ENCODE peak calls at places on chromosomes 4 and X, in six cellular contexts. One of them, this sample, is unnamed.

GRCh38 chrX:131675596-131676194 is 131.8 kb downstream of the OR13H1 start:
- DNase-seq in GM23338: peak; percentile 56
- DNase-seq in HCT116: peak; percentile 7
- DNase-seq in SK-N-SH: peak; percentile 35
- DNase-seq in K562: peak; percentile 41
- DNase-seq in HepG2: peak; percentile 8
- DNase-seq in this sample: peak; percentile 27

GRCh38 chrX:103398321-103398937 is 22.1 kb downstream of the BEX3 start:
- DNase-seq in GM23338: no peak
- DNase-seq in HCT116: peak; percentile 37
- DNase-seq in SK-N-SH: no peak
- DNase-seq in K562: peak; percentile 15
- DNase-seq in HepG2: peak; percentile 34
- DNase-seq in this sample: no peak

GRCh38 chr4:181760560-181760959 is 482.6 kb upstream of the TENM3 start:
- DNase-seq in GM23338: no peak
- DNase-seq in HCT116: no peak
- DNase-seq in SK-N-SH: no peak
- DNase-seq in K562: no peak
- DNase-seq in HepG2: no peak
- DNase-seq in this sample: no peak

GRCh38 chr4:83074086-83074704 is 39.2 kb downstream of the COPS4 start:
- DNase-seq in GM23338: peak; percentile 89
- DNase-seq in HCT116: peak; percentile 65
- DNase-seq in SK-N-SH: peak; percentile 56
- DNase-seq in K562: peak; percentile 40
- DNase-seq in HepG2: peak; percentile 75
- DNase-seq in this sample: peak; percentile 35

GRCh38 chr4:187017156-187017555 is 293.5 kb upstream of the FAT1 start:
- DNase-seq in GM23338: peak; percentile 45
- DNase-seq in HCT116: no peak
- DNase-seq in SK-N-SH: no peak
- DNase-seq in K562: no peak
- DNase-seq in HepG2: no peak
- DNase-seq in this sample: no peak

GRCh38 chr4:76611611-76612010 is 176.6 kb downstream of the SHROOM3 start:
- DNase-seq in GM23338: no peak
- DNase-seq in HCT116: no peak
- DNase-seq in SK-N-SH: no peak
- DNase-seq in K562: no peak
- DNase-seq in HepG2: no peak
- DNase-seq in this sample: no peak

GRCh38 chr4:23889814-23890269 is at the start of gene PPARGC1A:
- DNase-seq in GM23338: peak; percentile 27
- DNase-seq in HCT116: no peak
- DNase-seq in SK-N-SH: peak; percentile 11
- DNase-seq in K562: peak; percentile 10
- DNase-seq in HepG2: peak; percentile 80
- DNase-seq in this sample: no peak

GRCh38 chr4:7197910-7198309 is 5.6 kb downstream of the SORCS2 start:
- DNase-seq in GM23338: no peak
- DNase-seq in HCT116: no peak
- DNase-seq in SK-N-SH: peak; percentile 69
- DNase-seq in K562: no peak
- DNase-seq in HepG2: no peak
- DNase-seq in this sample: no peak

GRCh38 chr4:95362906-95363578 is 185.7 kb downstream of the UNC5C start:
- DNase-seq in GM23338: peak; percentile 79
- DNase-seq in HCT116: peak; percentile 32
- DNase-seq in SK-N-SH: peak; percentile 48
- DNase-seq in K562: peak; percentile 11
- DNase-seq in HepG2: peak; percentile 14
- DNase-seq in this sample: no peak

GRCh38 chrX:31633349-31633748 is 561.5 kb upstream of the FTHL17 start:
- DNase-seq in GM23338: no peak
- DNase-seq in HCT116: no peak
- DNase-seq in SK-N-SH: no peak
- DNase-seq in K562: no peak
- DNase-seq in HepG2: no peak
- DNase-seq in this sample: no peak

GRCh38 chrX:154411981-154412340 is 622 bp downstream of the TAFAZZIN start:
- DNase-seq in GM23338: peak; percentile 77
- DNase-seq in HCT116: no peak
- DNase-seq in SK-N-SH: peak; percentile 81
- DNase-seq in K562: peak; percentile 70
- DNase-seq in HepG2: peak; percentile 45
- DNase-seq in this sample: no peak

GRCh38 chr4:849478-850175 is 23.7 kb upstream of the CPLX1 start:
- DNase-seq in GM23338: no peak
- DNase-seq in HCT116: no peak
- DNase-seq in SK-N-SH: peak; percentile 24
- DNase-seq in K562: no peak
- DNase-seq in HepG2: no peak
- DNase-seq in this sample: no peak

GRCh38 chrX:29066516-29066915 is 479.3 kb downstream of the IL1RAPL1 start:
- DNase-seq in GM23338: no peak
- DNase-seq in HCT116: no peak
- DNase-seq in SK-N-SH: no peak
- DNase-seq in K562: no peak
- DNase-seq in HepG2: no peak
- DNase-seq in this sample: no peak

GRCh38 chr4:150495550-150495949 is 86.4 kb upstream of the MAB21L2 start:
- DNase-seq in GM23338: no peak
- DNase-seq in HCT116: no peak
- DNase-seq in SK-N-SH: no peak
- DNase-seq in K562: no peak
- DNase-seq in HepG2: no peak
- DNase-seq in this sample: no peak

GRCh38 chrX:554271-554670 is 76.3 kb upstream of the SHOX start:
- DNase-seq in GM23338: no peak
- DNase-seq in HCT116: no peak
- DNase-seq in SK-N-SH: no peak
- DNase-seq in K562: no peak
- DNase-seq in HepG2: no peak
- DNase-seq in this sample: no peak

GRCh38 chr4:86481429-86481828 is 112.7 kb upstream of the PTPN13 start:
- DNase-seq in GM23338: peak; percentile 34
- DNase-seq in HCT116: no peak
- DNase-seq in SK-N-SH: no peak
- DNase-seq in K562: no peak
- DNase-seq in HepG2: no peak
- DNase-seq in this sample: no peak

GRCh38 chrX:128714425-128714824 is 662.2 kb upstream of the ACTRT1 start:
- DNase-seq in GM23338: no peak
- DNase-seq in HCT116: no peak
- DNase-seq in SK-N-SH: no peak
- DNase-seq in K562: no peak
- DNase-seq in HepG2: no peak
- DNase-seq in this sample: no peak

GRCh38 chrX:73922856-73923429 is 359.9 kb downstream of the CHIC1 start:
- DNase-seq in GM23338: no peak
- DNase-seq in HCT116: no peak
- DNase-seq in SK-N-SH: no peak
- DNase-seq in K562: no peak
- DNase-seq in HepG2: no peak
- DNase-seq in this sample: no peak

GRCh38 chrX:119757646-119757978 is 776 bp upstream of the SOWAHD start:
- DNase-seq in GM23338: peak; percentile 52
- DNase-seq in HCT116: no peak
- DNase-seq in SK-N-SH: no peak
- DNase-seq in K562: no peak
- DNase-seq in HepG2: no peak
- DNase-seq in this sample: no peak

GRCh38 chr4:124478518-124478917 is 234.0 kb downstream of the ANKRD50 start:
- DNase-seq in GM23338: no peak
- DNase-seq in HCT116: no peak
- DNase-seq in SK-N-SH: peak; percentile 44
- DNase-seq in K562: no peak
- DNase-seq in HepG2: no peak
- DNase-seq in this sample: no peak

GRCh38 chr4:121656269-121656641 is 40.5 kb downstream of the ANXA5 start:
- DNase-seq in GM23338: peak; percentile 60
- DNase-seq in HCT116: peak; percentile 65
- DNase-seq in SK-N-SH: peak; percentile 33
- DNase-seq in K562: peak; percentile 47
- DNase-seq in HepG2: peak; percentile 50
- DNase-seq in this sample: peak; percentile 10

GRCh38 chr4:965766-966134 is 7.6 kb downstream of the DGKQ start:
- DNase-seq in GM23338: no peak
- DNase-seq in HCT116: no peak
- DNase-seq in SK-N-SH: no peak
- DNase-seq in K562: no peak
- DNase-seq in HepG2: no peak
- DNase-seq in this sample: no peak

GRCh38 chrX:94089149-94089548 is 415.1 kb downstream of the FAM133A start:
- DNase-seq in GM23338: no peak
- DNase-seq in HCT116: no peak
- DNase-seq in SK-N-SH: no peak
- DNase-seq in K562: no peak
- DNase-seq in HepG2: no peak
- DNase-seq in this sample: no peak
- H3K36me3 ChIP-seq in GM23338: no peaks in the 10 kb centered on the region
- H3K36me3 ChIP-seq in HCT116: no peaks in the 10 kb centered on the region
- H3K36me3 ChIP-seq in SK-N-SH: no peaks in the 10 kb centered on the region
- H3K36me3 ChIP-seq in K562: no peaks in the 10 kb centered on the region
- H3K36me3 ChIP-seq in HepG2: no peaks in the 10 kb centered on the region
- H3K36me3 ChIP-seq in this sample: no peaks in the 10 kb centered on the region

GRCh38 chrX:54049801-54050200 is 5.5 kb upstream of the PHF8 start:
- DNase-seq in GM23338: no peak
- DNase-seq in HCT116: no peak
- DNase-seq in SK-N-SH: no peak
- DNase-seq in K562: no peak
- DNase-seq in HepG2: no peak
- DNase-seq in this sample: no peak
- TF ChIP-seq REST in GM23338: no peak
- TF ChIP-seq REST in HCT116: no peak
- TF ChIP-seq REST in SK-N-SH: no peak
- TF ChIP-seq REST in K562: no peak
- TF ChIP-seq REST in HepG2: no peak
- TF ChIP-seq REST in this sample: no peak

DNA sequence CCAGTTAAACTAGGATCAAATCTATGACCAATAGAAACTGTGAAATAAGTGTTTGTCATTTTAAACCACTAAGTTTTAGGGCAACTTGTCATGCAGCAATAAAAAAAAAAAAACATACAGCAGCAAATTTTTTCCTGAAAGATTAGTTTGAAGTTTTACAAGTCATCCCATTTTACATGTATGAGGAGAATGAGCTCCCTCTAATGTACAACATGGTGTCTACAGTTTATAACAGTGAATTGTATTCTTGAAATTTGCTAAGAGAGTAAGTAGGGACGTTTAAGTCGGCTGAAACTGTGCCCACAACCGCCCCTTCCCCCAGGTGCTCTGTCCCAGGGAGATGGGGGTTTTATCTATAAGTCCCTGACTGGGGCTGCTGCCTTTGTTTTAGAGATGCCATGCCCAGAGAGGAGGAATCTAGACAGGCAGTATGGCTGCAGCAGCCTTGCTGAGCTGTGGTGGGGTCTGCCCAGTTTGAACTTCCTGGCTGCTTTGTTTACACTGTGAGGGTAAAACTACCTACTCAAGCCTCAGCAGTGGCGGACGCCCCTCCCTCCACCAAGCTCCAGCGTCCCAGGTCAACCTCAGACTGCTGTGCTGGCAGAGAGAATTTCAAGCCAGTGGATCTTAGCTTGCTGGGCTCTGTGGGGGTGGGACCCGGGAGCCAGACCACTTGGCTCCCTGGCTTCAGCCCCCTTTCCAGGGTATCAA is 499.3 kb upstream of the CT83 start:
- DNase-seq in GM23338: peak; percentile 8
- DNase-seq in HCT116: no peak
- DNase-seq in SK-N-SH: peak; percentile 1
- DNase-seq in K562: no peak
- DNase-seq in HepG2: peak; percentile 0
- DNase-seq in this sample: no peak
- TF ChIP-seq CTCF in GM23338: no peak
- TF ChIP-seq CTCF in HCT116: no peak
- TF ChIP-seq CTCF in SK-N-SH: peak; percentile 24
- TF ChIP-seq CTCF in K562: no peak
- TF ChIP-seq CTCF in HepG2: no peak
- TF ChIP-seq CTCF in this sample: peak; percentile 12

GRCh38 chrX:40072246-40072645 is 25.5 kb downstream of the BCOR start:
- DNase-seq in GM23338: no peak
- DNase-seq in HCT116: no peak
- DNase-seq in SK-N-SH: no peak
- DNase-seq in K562: no peak
- DNase-seq in HepG2: no peak
- DNase-seq in this sample: no peak

GRCh38 chrX:40076750-40077149 is 21.0 kb downstream of the BCOR start:
- DNase-seq in GM23338: no peak
- DNase-seq in HCT116: no peak
- DNase-seq in SK-N-SH: no peak
- DNase-seq in K562: no peak
- DNase-seq in HepG2: no peak
- DNase-seq in this sample: no peak

GRCh38 chrX:40074959-40075332 is 22.8 kb downstream of the BCOR start:
- DNase-seq in GM23338: no peak
- DNase-seq in HCT116: no peak
- DNase-seq in SK-N-SH: no peak
- DNase-seq in K562: no peak
- DNase-seq in HepG2: no peak
- DNase-seq in this sample: no peak

GRCh38 chrX:40073439-40074054 is 24.2 kb downstream of the BCOR start:
- DNase-seq in GM23338: no peak
- DNase-seq in HCT116: no peak
- DNase-seq in SK-N-SH: no peak
- DNase-seq in K562: no peak
- DNase-seq in HepG2: no peak
- DNase-seq in this sample: no peak

DNA sequence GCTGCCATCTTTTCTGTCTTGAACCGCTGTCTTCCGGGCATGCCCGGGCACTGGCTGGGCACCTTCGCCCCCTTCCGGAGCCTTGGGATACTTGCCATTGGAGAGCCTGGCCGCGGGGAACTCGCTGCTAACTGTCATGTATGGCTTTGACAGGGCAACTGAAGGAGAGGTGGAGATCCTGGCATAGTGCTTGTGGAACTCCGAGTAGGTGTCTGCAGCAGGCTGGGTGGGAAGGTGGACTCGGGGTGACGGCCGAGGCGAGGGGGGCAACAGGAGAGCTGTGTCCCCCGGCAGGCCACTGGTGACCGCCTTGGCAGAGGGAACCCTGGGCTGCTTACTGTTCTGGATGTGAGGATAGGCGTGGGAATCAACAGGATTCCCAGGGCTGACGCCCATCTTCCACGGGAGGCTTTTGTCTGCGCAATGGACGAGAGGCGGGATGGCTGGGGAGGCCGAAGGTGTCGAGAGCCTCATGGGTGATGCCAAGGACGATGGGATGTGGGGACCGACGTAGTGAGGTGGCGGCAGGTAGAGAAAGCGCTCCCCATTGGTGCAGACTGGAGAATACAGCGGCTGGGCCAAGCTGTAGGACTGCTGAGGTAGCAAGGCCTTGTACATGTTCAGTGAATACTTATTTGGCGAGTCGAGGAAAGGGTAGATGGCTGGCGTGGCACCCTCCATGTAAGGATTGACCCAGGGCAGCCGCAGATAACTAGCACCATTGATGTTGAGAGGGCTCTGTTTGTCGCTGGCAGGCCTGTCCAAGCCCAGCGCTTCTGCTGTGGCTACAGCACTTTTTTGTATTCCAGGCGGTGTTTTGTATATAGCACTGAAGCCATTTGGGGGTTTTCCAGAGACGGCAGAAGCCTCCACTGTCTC is 23.4 kb downstream of the BCOR start:
- DNase-seq in GM23338: no peak
- DNase-seq in HCT116: no peak
- DNase-seq in SK-N-SH: no peak
- DNase-seq in K562: no peak
- DNase-seq in HepG2: no peak
- DNase-seq in this sample: no peak
- H3K36me3 ChIP-seq in GM23338: peaks cover 4% of the 10 kb centered on the region
- H3K36me3 ChIP-seq in HCT116: peaks cover 45% of the 10 kb centered on the region
- H3K36me3 ChIP-seq in SK-N-SH: peaks cover 49% of the 10 kb centered on the region
- H3K36me3 ChIP-seq in K562: peaks cover 97% of the 10 kb centered on the region
- H3K36me3 ChIP-seq in HepG2: peaks cover 59% of the 10 kb centered on the region
- H3K36me3 ChIP-seq in this sample: no peaks in the 10 kb centered on the region